ENCODE peak calls at places on chromosomes 5 and 9, in six cellular contexts. D is fibroblast of pulmonary artery; G is activated CD4-positive, alpha-beta T cell treated with anti-CD3 and anti-CD28 coated beads, Interleukin-2, amount 10 ng/mL, durations not matched to agents 7 days and 5 days; V is CD8-positive, alpha-beta memory T cell; F is endothelial cell; Q is amniotic stem cell. O is an unnamed sample.

GRCh38 chr5:146426853-146427618 is 20.1 kb upstream of the TCERG1 start:
- DNase-seq in D (peak), G (no peak), V (peak), F (no peak), Q (no peak), O (peak)

GRCh38 chr5:69484891-69485290 is 7.7 kb upstream of the OCLN start:
- DNase-seq in D (peak), G (no peak), V (no peak), F (no peak), Q (no peak), O (no peak)

GRCh38 chr5:76999451-76999850 is 30.8 kb upstream of the AGGF1 start:
- DNase-seq in D (peak), G (no peak), V (no peak), F (no peak), Q (no peak), O (no peak)

GRCh38 chr9:109181284-109181683 is 14.2 kb upstream of the FRRS1L start:
- DNase-seq in D (no peak), G (peak), V (peak), F (no peak), Q (no peak), O (no peak)

GRCh38 chr5:140235776-140236558 is 61.0 kb downstream of the CYSTM1 start:
- DNase-seq in D (no peak), G (no peak), V (no peak), F (no peak), Q (no peak), O (no peak)

GRCh38 chr9:135504262-135505229 is 4.1 kb downstream of the MRPS2 start:
- DNase-seq in D (peak), G (peak), V (peak), F (peak), Q (no peak), O (peak)

GRCh38 chr9:115275753-115276152 is 157.8 kb upstream of the TNC start:
- DNase-seq in D (no peak), G (no peak), V (no peak), F (no peak), Q (no peak), O (no peak)

GRCh38 chr5:67190856-67191255 is 5.7 kb downstream of the CD180 start:
- DNase-seq in D (no peak), G (no peak), V (no peak), F (no peak), Q (no peak), O (peak)

GRCh38 chr5:76041863-76042262 is 41.3 kb upstream of the SV2C start:
- DNase-seq in D (no peak), G (peak), V (no peak), F (peak), Q (no peak), O (peak)

O was measured in iPS-NIHi11.